ENCODE peak calls at places on chromosomes 12 and 14, in seven cellular contexts. Z, N, P, O, D, A and B are unnamed samples.

GRCh38 chr14:35742032-35742371 is 67.1 kb downstream of the RALGAPA1 start:
- DNase-seq in P (no peak), O (no peak), D (no peak), A (no peak), Z (no peak), N (no peak), B (no peak)

GRCh38 chr12:38465020-38465419 is 148.4 kb downstream of the ALG10B start:
- DNase-seq in P (no peak), N (no peak), Z (no peak), D (no peak), A (no peak), O (no peak), B (no peak)

GRCh38 chr12:79438480-79439178 is 252.1 kb downstream of the PAWR start:
- DNase-seq in Z (no peak), A (no peak), O (peak), N (no peak), P (no peak), D (no peak), B (no peak)

GRCh38 chr12:53048033-53048779 is 1.7 kb upstream of the TNS2 start:
- DNase-seq in O (no peak), D (peak), Z (no peak), N (peak), A (peak), P (no peak), B (no peak)

GRCh38 chr12:38850463-38850862 is 54.9 kb downstream of the CPNE8 start:
- DNase-seq in D (no peak), Z (no peak), A (no peak), O (no peak), P (no peak), N (peak), B (peak)

GRCh38 chr12:6962285-6963015 is 8.0 kb downstream of the PHB2 start:
- DNase-seq in N (no peak), A (peak), O (no peak), Z (no peak), P (no peak), D (peak), B (peak)

GRCh38 chr12:102063066-102063465 is 1.3 kb upstream of the WASHC3 start:
- DNase-seq in O (no peak), N (no peak), Z (no peak), D (peak), P (no peak), A (no peak), B (peak)

GRCh38 chr12:30694971-30695326 is 720 bp downstream of the IPO8 start:
- DNase-seq in D (peak), Z (peak), O (peak), A (peak), N (peak), P (no peak), B (peak)

GRCh38 chr12:15563683-15564082 is 225.5 kb downstream of the EPS8 start:
- DNase-seq in D (no peak), A (no peak), O (peak), Z (no peak), N (no peak), P (no peak), B (peak)

GRCh38 chr12:121145221-121145620 is 12.5 kb downstream of the P2RX7 start:
- DNase-seq in N (peak), A (no peak), D (no peak), Z (no peak), O (peak), P (no peak), B (no peak)

GRCh38 chr14:68918612-68919011 is 60.5 kb downstream of the ACTN1 start:
- DNase-seq in O (no peak), A (no peak), N (no peak), Z (no peak), D (no peak), P (no peak), B (no peak)
- H3K18ac ChIP-seq in O (no peak), A (no peak), N (no peak), Z (no peak), D (no peak), P (no peak), B (no peak)

GRCh38 chr12:28369483-28369882 is 179.2 kb downstream of the CCDC91 start:
- DNase-seq in A (no peak), Z (no peak), O (no peak), D (peak), P (no peak), N (no peak), B (no peak)

GRCh38 chr12:28378749-28379148 is 188.5 kb downstream of the CCDC91 start:
- DNase-seq in O (peak), N (no peak), A (no peak), P (no peak), Z (no peak), D (no peak), B (no peak)

DNA sequence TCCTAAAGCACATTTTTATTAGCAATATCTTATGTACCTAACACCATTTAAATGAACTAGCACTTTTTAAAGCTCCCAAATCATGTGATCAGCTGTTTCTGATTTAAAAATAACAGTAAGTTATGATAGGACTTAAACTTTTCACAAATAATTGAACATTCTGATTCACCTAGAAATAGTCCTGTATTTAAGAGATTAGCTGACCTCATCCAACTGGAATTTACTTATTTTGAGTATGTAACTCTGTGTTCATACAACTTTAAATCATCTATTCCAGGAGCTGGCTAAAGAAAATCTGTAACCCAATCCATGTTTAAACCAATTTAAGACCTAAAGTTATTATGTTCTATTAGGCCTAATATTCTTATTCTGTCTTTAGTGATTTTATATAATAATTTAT is 184.3 kb downstream of the CCDC91 start:
- DNase-seq in A (no peak), O (peak), N (no peak), Z (no peak), D (peak), P (no peak), B (no peak)
- H3K18ac ChIP-seq in A (no peak), O (no peak), N (no peak), Z (no peak), D (no peak), P (no peak), B (no peak)

GRCh38 chr14:50488521-50488920 is 43.8 kb downstream of the MAP4K5 start:
- DNase-seq in D (no peak), Z (no peak), O (no peak), P (no peak), N (no peak), A (no peak), B (no peak)
- H3K18ac ChIP-seq in D (no peak), Z (no peak), O (no peak), P (no peak), N (no peak), A (no peak), B (no peak)

GRCh38 chr12:106847861-106848260 is 73.4 kb downstream of the RIC8B start:
- DNase-seq in O (no peak), N (no peak), D (no peak), P (no peak), A (no peak), Z (no peak), B (no peak)

GRCh38 chr12:106845910-106846309 is 71.4 kb downstream of the RIC8B start:
- DNase-seq in A (no peak), Z (no peak), D (peak), O (no peak), P (no peak), N (no peak), B (no peak)

GRCh38 chr12:106854723-106855122 is 80.2 kb downstream of the RIC8B start:
- DNase-seq in A (no peak), N (no peak), P (no peak), Z (no peak), D (no peak), O (no peak), B (no peak)

GRCh38 chr12:106855221-106855758 is 80.8 kb downstream of the RIC8B start:
- DNase-seq in D (no peak), A (no peak), Z (no peak), O (no peak), N (no peak), P (no peak), B (no peak)

DNA sequence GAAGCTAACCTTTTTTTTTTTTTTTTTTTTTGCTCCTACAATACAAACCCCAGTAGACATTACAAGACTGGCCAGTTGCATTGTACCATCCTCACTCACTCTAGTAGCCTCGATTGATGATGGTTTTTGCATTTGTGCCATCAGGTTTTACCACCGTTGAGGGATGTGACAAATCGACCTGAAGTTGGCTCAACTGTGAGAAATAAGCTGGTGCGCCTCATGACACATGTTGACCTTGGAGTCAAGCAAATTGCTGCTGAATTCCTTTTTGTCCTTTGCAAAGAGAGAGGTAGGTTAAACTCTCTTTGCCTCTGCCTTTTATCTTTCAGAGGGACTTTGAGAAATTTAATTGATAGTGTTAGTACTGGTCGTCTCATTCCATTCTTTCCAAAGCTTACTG is 76.8 kb downstream of the RIC8B start:
- DNase-seq in Z (no peak), A (no peak), P (no peak), D (no peak), N (no peak), O (no peak), B (no peak)
- H3K18ac ChIP-seq in Z (no peak), A (no peak), P (no peak), D (no peak), N (no peak), O (no peak), B (no peak)

GRCh38 chr12:51062631-51063397 is 14.7 kb downstream of the LETMD1 start:
- DNase-seq in A (no peak), N (no peak), P (no peak), Z (no peak), O (no peak), D (no peak), B (peak)

GRCh38 chr12:51067229-51067628 is 16.2 kb downstream of the CSRNP2 start:
- DNase-seq in P (no peak), O (no peak), Z (no peak), A (no peak), D (no peak), N (no peak), B (peak)

GRCh38 chr12:51070004-51070403 is 13.4 kb downstream of the CSRNP2 start:
- DNase-seq in Z (no peak), A (no peak), D (peak), P (no peak), N (peak), O (peak), B (peak)

GRCh38 chr12:51067771-51068170 is 15.6 kb downstream of the CSRNP2 start:
- DNase-seq in N (no peak), D (no peak), A (no peak), O (no peak), P (no peak), Z (no peak), B (peak)

GRCh38 chr12:51065530-51065929 is 17.4 kb downstream of the LETMD1 start:
- DNase-seq in N (no peak), A (no peak), Z (no peak), P (no peak), D (no peak), O (no peak), B (no peak)
- H3K18ac ChIP-seq in N (no peak), A (no peak), Z (no peak), P (no peak), D (no peak), O (no peak), B (no peak)

DNA sequence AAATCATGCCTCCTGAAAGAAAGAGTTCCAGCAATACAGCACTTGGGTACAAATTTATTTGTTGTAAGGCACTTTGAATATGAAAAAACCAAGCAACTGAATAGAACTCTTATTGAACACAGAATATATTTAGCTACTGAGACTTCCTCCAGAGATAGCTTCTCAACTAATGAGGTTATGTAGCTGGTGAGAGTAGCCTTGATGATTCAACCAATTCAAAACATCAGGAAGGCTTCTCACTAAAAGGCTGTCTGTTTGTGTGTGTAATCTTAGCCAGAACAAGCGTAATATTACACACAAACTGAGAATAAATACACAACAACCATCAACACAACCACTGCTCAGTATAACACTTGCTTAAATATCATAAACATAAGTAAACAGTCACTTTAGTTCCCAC is 20.4 kb downstream of the EIF2B2 start:
- DNase-seq in N (peak), O (peak), P (no peak), A (no peak), Z (no peak), D (no peak), B (no peak)
- H3K18ac ChIP-seq in N (no peak), O (no peak), P (no peak), A (no peak), Z (no peak), D (no peak), B (no peak)

GRCh38 chr14:99383457-99384428 is 96.9 kb downstream of the SETD3 start:
- DNase-seq in A (no peak), D (no peak), O (no peak), P (no peak), Z (no peak), N (no peak), B (no peak)

GRCh38 chr14:99382781-99383456 is 97.7 kb downstream of the SETD3 start:
- DNase-seq in O (peak), A (no peak), D (no peak), Z (no peak), P (no peak), N (peak), B (peak)

GRCh38 chr14:99381688-99382060 is 99.0 kb downstream of the SETD3 start:
- DNase-seq in O (no peak), P (no peak), N (no peak), Z (no peak), D (no peak), A (no peak), B (no peak)

GRCh38 chr14:99382071-99382640 is 98.5 kb downstream of the SETD3 start:
- DNase-seq in D (no peak), Z (no peak), O (no peak), P (no peak), N (no peak), A (no peak), B (no peak)

GRCh38 chr14:99384446-99385417 is 95.9 kb downstream of the SETD3 start:
- DNase-seq in O (no peak), P (no peak), A (no peak), D (no peak), Z (no peak), N (no peak), B (no peak)
- H3K18ac ChIP-seq in O (no peak), P (no peak), A (no peak), D (no peak), Z (no peak), N (no peak), B (no peak)

DNA sequence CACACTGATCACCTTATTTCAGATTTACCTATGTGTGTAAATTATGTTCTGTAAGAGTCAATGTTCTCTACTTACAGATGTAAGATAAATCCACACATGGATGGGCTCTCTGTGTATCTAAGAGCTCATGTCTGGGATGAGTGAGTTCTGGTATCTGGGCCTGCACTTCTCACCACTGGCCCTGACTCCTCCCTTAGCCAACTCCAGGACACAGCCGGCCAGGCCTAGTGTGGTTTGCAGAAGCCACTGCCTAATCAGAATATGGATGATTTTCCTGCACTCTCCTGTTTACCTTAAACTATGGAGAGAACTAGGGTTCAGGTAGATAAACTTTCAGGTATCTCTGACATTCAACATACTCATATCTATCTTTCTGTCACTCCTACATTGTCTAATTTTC is 1284.8 kb downstream of the TMEM121 start:
- DNase-seq in P (no peak), D (no peak), A (no peak), O (no peak), N (no peak), Z (no peak), B (no peak)
- H3K18ac ChIP-seq in P (no peak), D (no peak), A (no peak), O (no peak), N (no peak), Z (no peak), B (no peak)

GRCh38 chr14:31902915-31903646 is 174.0 kb upstream of the ARHGAP5 start:
- DNase-seq in Z (no peak), D (no peak), P (no peak), O (no peak), N (no peak), A (no peak), B (no peak)

GRCh38 chr14:31898835-31899528 is 178.1 kb upstream of the ARHGAP5 start:
- DNase-seq in D (no peak), P (no peak), A (no peak), O (no peak), N (no peak), Z (no peak), B (no peak)

GRCh38 chr14:31897581-31898186 is 179.4 kb upstream of the ARHGAP5 start:
- DNase-seq in P (no peak), Z (no peak), D (no peak), N (no peak), A (no peak), O (no peak), B (no peak)

DNA sequence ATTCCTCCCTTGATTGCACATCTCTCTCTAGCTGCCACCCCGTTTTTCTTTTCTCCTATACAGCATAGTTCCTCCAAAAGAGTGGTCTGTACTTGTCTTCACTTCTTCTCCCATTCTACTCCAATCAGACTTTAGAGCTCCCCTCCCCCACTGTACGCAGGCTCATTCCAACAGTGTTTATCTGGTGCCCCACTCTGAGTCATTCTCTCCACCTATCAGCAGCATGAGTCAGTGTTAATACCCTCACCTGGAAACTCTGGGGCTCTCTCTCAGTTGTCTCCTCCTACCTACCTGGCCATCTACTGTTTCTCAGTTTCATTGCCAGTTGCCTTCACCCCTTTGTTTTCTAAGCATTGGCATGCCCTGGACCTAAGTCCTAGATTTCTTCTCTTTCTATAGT is 175.1 kb upstream of the ARHGAP5 start:
- DNase-seq in N (no peak), O (no peak), Z (no peak), D (peak), P (no peak), A (no peak), B (peak)
- H3K18ac ChIP-seq in N (no peak), O (no peak), Z (no peak), D (no peak), P (no peak), A (no peak), B (no peak)